ENCODE peak calls at places on chromosomes 13 and 19, in five cellular contexts. One of them, this sample, is unnamed.

GRCh38 chr19:48271531-48272151 is 1.8 kb downstream of the ZNF114 start:
- DNase-seq in HCT116: no peak
- DNase-seq in SK-N-SH: peak; percentile 81
- DNase-seq in HepG2: peak; percentile 67
- DNase-seq in GM12878: no peak
- DNase-seq in this sample: peak; percentile 3

GRCh38 chr13:26861951-26862350 is 101.4 kb upstream of the GPR12 start:
- DNase-seq in SK-N-SH: no peak
- DNase-seq in GM12878: no peak
- DNase-seq in HepG2: no peak
- DNase-seq in HCT116: no peak
- DNase-seq in this sample: no peak

GRCh38 chr13:66657165-66657895 is 572.8 kb downstream of the PCDH9 start:
- DNase-seq in HCT116: peak; percentile 70
- DNase-seq in GM12878: no peak
- DNase-seq in SK-N-SH: peak; percentile 28
- DNase-seq in HepG2: peak; percentile 11
- DNase-seq in this sample: no peak

GRCh38 chr13:86846501-86846900 is 824.7 kb upstream of the SLITRK5 start:
- DNase-seq in HCT116: no peak
- DNase-seq in SK-N-SH: no peak
- DNase-seq in HepG2: no peak
- DNase-seq in GM12878: no peak
- DNase-seq in this sample: no peak

GRCh38 chr13:111210082-111210481 is 95.0 kb downstream of the ARHGEF7 start:
- DNase-seq in SK-N-SH: no peak
- DNase-seq in HepG2: no peak
- DNase-seq in HCT116: no peak
- DNase-seq in GM12878: no peak
- DNase-seq in this sample: no peak

GRCh38 chr19:35787227-35787799 is 11.9 kb downstream of the ARHGAP33 start:
- DNase-seq in HCT116: no peak
- DNase-seq in GM12878: no peak
- DNase-seq in SK-N-SH: no peak
- DNase-seq in HepG2: no peak
- DNase-seq in this sample: no peak

GRCh38 chr13:81987677-81988357 is 1646.9 kb upstream of the SPRY2 start:
- DNase-seq in HepG2: no peak
- DNase-seq in GM12878: no peak
- DNase-seq in HCT116: no peak
- DNase-seq in SK-N-SH: no peak
- DNase-seq in this sample: no peak

GRCh38 chr19:16449330-16449961 is 22.3 kb downstream of the EPS15L1 start:
- DNase-seq in GM12878: peak; percentile 95
- DNase-seq in SK-N-SH: no peak
- DNase-seq in HCT116: no peak
- DNase-seq in HepG2: no peak
- DNase-seq in this sample: no peak

GRCh38 chr19:58544591-58545285 is 874 bp downstream of the TRIM28 start:
- DNase-seq in GM12878: no peak
- DNase-seq in HepG2: no peak
- DNase-seq in HCT116: no peak
- DNase-seq in SK-N-SH: peak; percentile 96
- DNase-seq in this sample: no peak

GRCh38 chr13:111031531-111031961 is 83.6 kb upstream of the ARHGEF7 start:
- DNase-seq in HCT116: no peak
- DNase-seq in HepG2: no peak
- DNase-seq in SK-N-SH: no peak
- DNase-seq in GM12878: no peak
- DNase-seq in this sample: no peak

GRCh38 chr19:17834350-17835181 is 13.2 kb downstream of the JAK3 start:
- DNase-seq in SK-N-SH: no peak
- DNase-seq in GM12878: no peak
- DNase-seq in HepG2: no peak
- DNase-seq in HCT116: no peak
- DNase-seq in this sample: no peak

GRCh38 chr19:4773047-4773640 is 18.4 kb upstream of the FEM1A start:
- DNase-seq in HCT116: no peak
- DNase-seq in GM12878: peak; percentile 25
- DNase-seq in SK-N-SH: no peak
- DNase-seq in HepG2: no peak
- DNase-seq in this sample: no peak

GRCh38 chr13:50910483-50910805 is 853 bp downstream of the RNASEH2B start:
- DNase-seq in HepG2: peak; percentile 29
- DNase-seq in SK-N-SH: peak; percentile 73
- DNase-seq in GM12878: no peak
- DNase-seq in HCT116: peak; percentile 27
- DNase-seq in this sample: peak; percentile 29

GRCh38 chr13:28043224-28043623 is 54.7 kb upstream of the URAD start:
- DNase-seq in SK-N-SH: no peak
- DNase-seq in HepG2: no peak
- DNase-seq in GM12878: no peak
- DNase-seq in HCT116: no peak
- DNase-seq in this sample: no peak

GRCh38 chr13:52665325-52665724 is 12.7 kb downstream of the SUGT1 start:
- DNase-seq in GM12878: no peak
- DNase-seq in SK-N-SH: peak; percentile 22
- DNase-seq in HepG2: peak; percentile 15
- DNase-seq in HCT116: peak; percentile 16
- DNase-seq in this sample: peak; percentile 20

GRCh38 chr13:110242615-110243014 is 64.3 kb downstream of the COL4A1 start:
- DNase-seq in HepG2: no peak
- DNase-seq in HCT116: no peak
- DNase-seq in SK-N-SH: no peak
- DNase-seq in GM12878: no peak
- DNase-seq in this sample: no peak

GRCh38 chr13:112012004-112012704 is 54.8 kb upstream of the SOX1 start:
- DNase-seq in SK-N-SH: no peak
- DNase-seq in GM12878: no peak
- DNase-seq in HepG2: no peak
- DNase-seq in HCT116: no peak
- DNase-seq in this sample: peak; percentile 85

GRCh38 chr13:41652735-41653361 is 195.5 kb downstream of the RGCC start:
- DNase-seq in HepG2: peak; percentile 62
- DNase-seq in GM12878: no peak
- DNase-seq in HCT116: peak; percentile 23
- DNase-seq in SK-N-SH: peak; percentile 60
- DNase-seq in this sample: peak; percentile 56

GRCh38 chr19:40348961-40349507 is 539 bp downstream of the PLD3 start:
- DNase-seq in GM12878: no peak
- DNase-seq in HepG2: peak; percentile 8
- DNase-seq in SK-N-SH: peak; percentile 68
- DNase-seq in HCT116: peak; percentile 28
- DNase-seq in this sample: no peak

GRCh38 chr19:31378404-31378803 is 29.2 kb upstream of the TSHZ3 start:
- DNase-seq in HepG2: peak; percentile 4
- DNase-seq in HCT116: no peak
- DNase-seq in SK-N-SH: peak; percentile 75
- DNase-seq in GM12878: no peak
- DNase-seq in this sample: no peak

GRCh38 chr13:79901336-79901735 is 420.4 kb downstream of the NDFIP2 start:
- DNase-seq in HCT116: no peak
- DNase-seq in GM12878: no peak
- DNase-seq in HepG2: no peak
- DNase-seq in SK-N-SH: no peak
- DNase-seq in this sample: no peak
- TF ChIP-seq JUND in HCT116: no peak
- TF ChIP-seq JUND in GM12878: no peak
- TF ChIP-seq JUND in HepG2: no peak
- TF ChIP-seq JUND in SK-N-SH: no peak
- TF ChIP-seq JUND in this sample: no peak

GRCh38 chr19:9146882-9147281 is 6.7 kb downstream of the ZNF317 start:
- DNase-seq in SK-N-SH: no peak
- DNase-seq in HepG2: no peak
- DNase-seq in GM12878: no peak
- DNase-seq in HCT116: no peak
- DNase-seq in this sample: no peak

GRCh38 chr19:9148687-9149086 is 8.5 kb downstream of the ZNF317 start:
- DNase-seq in HCT116: no peak
- DNase-seq in SK-N-SH: no peak
- DNase-seq in GM12878: no peak
- DNase-seq in HepG2: no peak
- DNase-seq in this sample: no peak

GRCh38 chr19:9140159-9140874 is at the start of gene ZNF317:
- DNase-seq in HCT116: peak; percentile 84
- DNase-seq in SK-N-SH: peak; percentile 83
- DNase-seq in GM12878: peak; percentile 66
- DNase-seq in HepG2: peak; percentile 91
- DNase-seq in this sample: peak; percentile 23

GRCh38 chr19:9149976-9150375 is 9.8 kb downstream of the ZNF317 start:
- DNase-seq in GM12878: no peak
- DNase-seq in HepG2: no peak
- DNase-seq in HCT116: no peak
- DNase-seq in SK-N-SH: no peak
- DNase-seq in this sample: no peak

GRCh38 chr19:9144920-9145319 is 4.7 kb downstream of the ZNF317 start:
- DNase-seq in SK-N-SH: no peak
- DNase-seq in HCT116: no peak
- DNase-seq in GM12878: no peak
- DNase-seq in HepG2: no peak
- DNase-seq in this sample: no peak
- TF ChIP-seq JUND in SK-N-SH: no peak
- TF ChIP-seq JUND in HCT116: no peak
- TF ChIP-seq JUND in GM12878: no peak
- TF ChIP-seq JUND in HepG2: no peak
- TF ChIP-seq JUND in this sample: no peak

DNA sequence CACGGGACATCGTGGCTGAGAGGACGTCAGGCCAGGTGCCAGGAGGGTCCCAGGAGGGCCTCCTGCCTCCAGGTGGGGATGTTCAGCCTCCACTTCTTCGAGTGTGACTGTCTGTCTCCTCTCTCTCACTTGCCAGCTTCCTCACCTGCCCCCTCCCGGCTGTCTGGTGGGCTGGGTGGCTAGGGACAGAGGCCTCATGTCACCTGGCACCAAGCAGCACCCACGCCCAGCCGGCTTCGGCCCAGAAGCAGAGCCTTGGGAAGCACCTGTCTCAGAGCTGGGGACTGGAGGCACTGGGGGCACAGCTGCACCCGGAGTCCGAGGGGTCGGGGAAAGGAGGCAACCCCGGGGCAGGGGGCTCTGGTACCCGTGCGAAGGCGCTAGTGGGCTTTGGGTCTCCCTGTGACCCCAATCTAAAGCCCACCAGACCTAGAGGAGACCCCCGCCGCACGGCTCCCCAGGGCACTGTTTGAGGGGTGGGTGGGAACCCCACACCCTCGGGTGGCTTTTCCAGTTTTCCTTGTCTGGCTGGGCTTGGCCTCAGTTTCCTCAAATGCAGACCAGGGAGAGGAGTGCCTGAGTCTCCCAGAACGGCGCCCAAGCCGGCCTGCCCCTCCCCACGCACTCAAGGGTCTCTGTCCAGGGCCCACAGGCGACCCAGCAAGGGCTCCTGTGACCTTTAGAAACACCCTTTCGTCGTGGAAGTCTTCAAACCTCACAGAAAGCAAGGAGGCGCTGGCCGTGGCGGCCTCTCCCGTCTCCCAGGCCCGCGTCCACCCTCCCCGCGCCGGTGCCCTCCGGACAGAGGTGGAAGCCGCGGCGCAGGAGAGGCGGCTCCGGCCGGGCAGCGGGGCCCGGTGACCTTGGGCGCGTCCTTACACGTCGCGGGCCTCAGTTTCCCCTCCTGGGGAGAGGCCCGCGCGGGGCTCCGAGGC is 656 bp upstream of the HCN2 start:
- DNase-seq in HepG2: no peak
- DNase-seq in GM12878: no peak
- DNase-seq in SK-N-SH: peak; percentile 59
- DNase-seq in HCT116: no peak
- DNase-seq in this sample: peak; percentile 42
- TF ChIP-seq JUND in HepG2: no peak
- TF ChIP-seq JUND in GM12878: no peak
- TF ChIP-seq JUND in SK-N-SH: no peak
- TF ChIP-seq JUND in HCT116: no peak
- TF ChIP-seq JUND in this sample: no peak

GRCh38 chr19:2303209-2303798 is 4.7 kb downstream of the LINGO3 start:
- DNase-seq in SK-N-SH: no peak
- DNase-seq in GM12878: no peak
- DNase-seq in HCT116: no peak
- DNase-seq in HepG2: no peak
- DNase-seq in this sample: no peak
- TF ChIP-seq JUND in SK-N-SH: no peak
- TF ChIP-seq JUND in GM12878: no peak
- TF ChIP-seq JUND in HCT116: no peak
- TF ChIP-seq JUND in HepG2: no peak
- TF ChIP-seq JUND in this sample: no peak

DNA sequence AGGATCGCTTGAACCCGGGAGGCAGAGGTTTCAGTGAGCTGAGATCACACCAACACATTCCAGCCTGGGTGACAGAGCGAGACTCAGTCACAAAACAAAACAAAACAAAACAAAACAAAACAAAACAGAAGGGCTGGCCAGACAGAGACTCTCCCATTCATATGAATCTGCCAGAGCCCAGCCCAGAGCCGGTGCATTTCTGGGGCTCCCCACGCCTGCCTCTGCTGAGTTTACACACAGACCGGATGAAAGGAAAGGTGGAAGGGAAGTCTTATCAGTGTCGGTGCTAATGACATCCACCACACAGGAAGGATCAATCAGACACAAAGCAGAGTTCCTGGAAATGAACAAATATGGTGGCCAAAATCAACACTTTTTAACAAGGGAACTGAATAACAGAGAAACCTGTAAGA is 6.8 kb downstream of the TRAPPC6A start:
- DNase-seq in SK-N-SH: no peak
- DNase-seq in HepG2: no peak
- DNase-seq in GM12878: no peak
- DNase-seq in HCT116: no peak
- DNase-seq in this sample: no peak
- TF ChIP-seq JUND in SK-N-SH: no peak
- TF ChIP-seq JUND in HepG2: no peak
- TF ChIP-seq JUND in GM12878: no peak
- TF ChIP-seq JUND in HCT116: no peak
- TF ChIP-seq JUND in this sample: no peak

This sample was measured in T47D.